ENCODE peak calls at places on chromosomes 2 and 18, in four cellular contexts. J, V, L and D are unnamed samples.
A peak's percentile ranks its signal among the peaks of the same experiment; 100 is the strongest.

GRCh38 chr2:96616535-96616934 is 21.6 kb downstream of the KANSL3 start:
- DNase-seq in V (no peak), L (no peak), J (no peak), D (no peak)

GRCh38 chr2:222440670-222441422 is 16.5 kb downstream of the SGPP2 start:
- DNase-seq in L (peak; percentile 75), J (no peak), V (no peak), D (no peak)

GRCh38 chr18:58842978-58843661 is 21.6 kb upstream of the ZNF532 start:
- DNase-seq in J (no peak), V (no peak), L (no peak), D (no peak)

GRCh38 chr2:33765122-33765521 is 166.0 kb upstream of the FAM98A start:
- DNase-seq in J (peak; percentile 77), V (no peak), L (no peak), D (no peak)

GRCh38 chr2:112646791-112647720 is 1.3 kb downstream of the SLC20A1 start:
- DNase-seq in L (no peak), V (no peak), J (peak; percentile 43), D (no peak)

GRCh38 chr2:55048925-55049793 is 1.1 kb downstream of the RTN4 start:
- DNase-seq in J (peak; percentile 86), L (peak; percentile 70), V (peak; percentile 91), D (peak; percentile 85)

GRCh38 chr2:68742638-68743037 is 8.0 kb downstream of the ARHGAP25 start:
- DNase-seq in V (peak; percentile 7), J (no peak), L (no peak), D (no peak)

GRCh38 chr2:180376076-180376475 is 369.0 kb upstream of the CWC22 start:
- DNase-seq in L (peak; percentile 5), V (no peak), J (no peak), D (no peak)

GRCh38 chr18:43116699-43117294 is 1.3 kb upstream of the RIT2 start:
- DNase-seq in L (no peak), J (no peak), V (no peak), D (no peak)

GRCh38 chr2:118032169-118033013 is 18.5 kb upstream of the CCDC93 start:
- DNase-seq in J (peak; percentile 73), L (peak; percentile 46), V (no peak), D (no peak)

GRCh38 chr2:232411901-232412629 is 5.4 kb downstream of the ALPG start:
- DNase-seq in L (no peak), J (no peak), V (no peak), D (no peak)

GRCh38 chr2:171547256-171547655 is 25.0 kb downstream of the CYBRD1 start:
- DNase-seq in L (no peak), V (no peak), J (no peak), D (no peak)

GRCh38 chr2:263774-264492 is at the start of gene SH3YL1:
- DNase-seq in L (no peak), V (no peak), J (peak; percentile 65), D (peak; percentile 78)

GRCh38 chr18:50282521-50283335 is 1.4 kb upstream of the MBD1 start:
- DNase-seq in V (no peak), L (no peak), J (no peak), D (no peak)

GRCh38 chr2:104878863-104879512 is 25.1 kb downstream of the POU3F3 start:
- DNase-seq in V (no peak), J (no peak), L (no peak), D (no peak)

GRCh38 chr18:8801263-8801901 is 96.0 kb downstream of the MTCL1 start:
- DNase-seq in L (peak; percentile 78), V (no peak), J (no peak), D (no peak)

GRCh38 chr2:217935901-217936684 is 66.7 kb downstream of the TNS1 start:
- DNase-seq in V (no peak), J (peak; percentile 42), L (peak; percentile 38), D (no peak)

GRCh38 chr2:71528221-71528620 is 74.9 kb downstream of the DYSF start:
- DNase-seq in J (no peak), V (no peak), L (no peak), D (no peak)

GRCh38 chr2:80019571-80019970 is 285.0 kb downstream of the LRRTM1 start:
- DNase-seq in L (no peak), J (no peak), V (no peak), D (no peak)

GRCh38 chr18:62741584-62741983 is 26.2 kb downstream of the PHLPP1 start:
- DNase-seq in V (no peak), L (no peak), J (no peak), D (no peak)

GRCh38 chr18:23283933-23284430 is 148.7 kb downstream of the CABLES1 start:
- DNase-seq in J (peak; percentile 97), L (peak; percentile 75), V (no peak), D (no peak)

GRCh38 chr2:50732796-50733195 is 299.1 kb downstream of the NRXN1 start:
- DNase-seq in V (no peak), J (no peak), L (no peak), D (no peak)

GRCh38 chr2:43986600-43986999 is 9.2 kb downstream of the LRPPRC start:
- DNase-seq in V (no peak), L (no peak), J (no peak), D (no peak)

GRCh38 chr2:118059919-118060478 is 28.3 kb upstream of the INSIG2 start:
- DNase-seq in J (no peak), V (no peak), L (peak; percentile 98), D (no peak)

GRCh38 chr2:44731505-44731904 is 210.0 kb upstream of the SIX3 start:
- DNase-seq in L (no peak), J (no peak), V (no peak), D (no peak)

GRCh38 chr2:233165895-233166661 is 85.4 kb upstream of the ATG16L1 start:
- DNase-seq in L (peak; percentile 21), V (peak; percentile 92), J (no peak), D (no peak)

GRCh38 chr2:48946444-48947048 is 191.0 kb upstream of the LHCGR start:
- DNase-seq in L (peak; percentile 40), J (peak; percentile 75), V (no peak), D (no peak)

DNA sequence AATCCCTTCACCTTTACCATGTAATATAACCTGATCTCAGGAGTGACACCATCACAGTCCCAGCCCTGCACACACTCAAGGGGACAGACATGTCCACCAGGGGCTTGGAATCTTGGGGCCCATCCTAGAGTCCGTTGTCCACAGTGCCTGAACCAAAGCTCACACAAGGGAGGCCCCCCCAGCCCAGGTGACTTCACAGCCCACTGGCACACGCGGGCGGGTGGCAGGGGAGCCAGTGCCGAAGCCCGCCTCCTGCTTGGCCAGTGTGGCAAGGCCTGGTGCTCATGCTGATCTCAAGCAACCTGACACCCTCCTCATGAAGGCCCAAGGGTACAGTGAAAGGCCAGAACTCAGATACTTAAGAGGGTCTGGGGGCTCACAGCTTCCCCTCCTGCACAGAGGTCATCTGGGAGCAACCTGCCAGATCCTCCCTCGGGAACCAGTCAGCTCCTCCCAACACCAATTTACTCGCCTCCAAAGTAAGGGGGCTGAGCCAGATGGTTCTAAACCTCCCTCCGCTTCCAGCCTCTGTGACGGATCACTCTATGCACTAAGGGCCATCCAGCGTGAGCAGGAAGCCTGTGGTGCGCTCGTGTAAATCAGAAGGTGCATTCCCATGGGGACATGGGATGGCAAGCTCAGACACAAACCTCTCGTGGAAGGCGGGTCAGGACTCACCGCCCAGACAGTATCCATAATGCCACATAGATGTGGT is 3.2 kb upstream of the RAB17 start:
- DNase-seq in L (no peak), J (no peak), V (no peak), D (no peak)
- TF ChIP-seq CTCF in L (no peak), J (no peak), V (no peak), D (no peak)

GRCh38 chr2:127530245-127531132 is 4.2 kb upstream of the IWS1 start:
- DNase-seq in L (no peak), J (peak; percentile 15), V (no peak), D (no peak)
- TF ChIP-seq CTCF in L (no peak), J (no peak), V (no peak), D (no peak)

GRCh38 chr2:209322041-209322440 is 101.8 kb upstream of the MAP2 start:
- DNase-seq in V (no peak), J (no peak), L (no peak), D (no peak)
- TF ChIP-seq CTCF in V (peak; percentile 19), J (no peak), L (no peak), D (peak; percentile 52)

DNA sequence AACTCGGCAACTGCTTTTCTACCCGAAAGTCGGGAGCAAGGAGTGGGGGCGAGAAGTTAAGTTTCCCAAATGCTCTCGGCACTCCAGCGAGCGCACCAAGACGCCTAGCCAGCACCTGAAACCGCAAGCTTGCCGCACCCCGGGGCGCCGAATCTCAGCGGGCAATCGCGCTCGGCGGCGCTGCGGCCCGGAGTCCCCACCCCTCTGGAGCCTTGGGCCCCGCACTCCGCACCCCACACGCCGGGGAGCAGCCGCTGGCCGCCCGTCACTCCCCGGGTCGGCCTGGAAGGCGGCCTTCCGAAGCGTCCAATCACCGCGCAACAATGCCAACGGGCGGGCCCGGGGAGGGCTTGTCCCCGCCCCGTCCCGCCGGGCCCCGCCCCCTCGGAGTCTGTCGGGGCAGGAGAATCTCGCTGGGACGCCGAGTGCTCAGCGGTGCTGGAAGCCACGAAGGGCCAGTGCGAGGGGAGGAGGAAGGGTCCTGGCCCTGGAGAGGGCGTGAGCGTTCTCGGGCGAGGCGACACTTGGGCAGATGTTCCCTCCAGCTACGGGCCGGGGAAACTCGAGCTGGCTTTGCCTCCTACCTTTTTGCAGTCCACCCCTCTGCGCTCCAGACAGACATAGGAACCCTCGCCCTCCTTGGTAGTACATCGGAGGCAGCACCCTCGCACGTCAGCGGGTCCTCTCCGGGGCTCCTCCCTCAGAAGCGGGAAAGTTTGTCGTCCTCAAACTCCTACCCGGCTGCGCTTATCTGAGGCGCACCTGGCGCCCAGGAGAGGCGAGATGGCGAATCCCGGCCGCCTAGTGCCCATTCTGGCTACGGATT is 1.1 kb upstream of the ZBTB7C start:
- DNase-seq in L (peak; percentile 73), V (peak; percentile 94), J (peak; percentile 94), D (peak; percentile 92)
- TF ChIP-seq CTCF in L (no peak), V (no peak), J (no peak), D (no peak)

DNA sequence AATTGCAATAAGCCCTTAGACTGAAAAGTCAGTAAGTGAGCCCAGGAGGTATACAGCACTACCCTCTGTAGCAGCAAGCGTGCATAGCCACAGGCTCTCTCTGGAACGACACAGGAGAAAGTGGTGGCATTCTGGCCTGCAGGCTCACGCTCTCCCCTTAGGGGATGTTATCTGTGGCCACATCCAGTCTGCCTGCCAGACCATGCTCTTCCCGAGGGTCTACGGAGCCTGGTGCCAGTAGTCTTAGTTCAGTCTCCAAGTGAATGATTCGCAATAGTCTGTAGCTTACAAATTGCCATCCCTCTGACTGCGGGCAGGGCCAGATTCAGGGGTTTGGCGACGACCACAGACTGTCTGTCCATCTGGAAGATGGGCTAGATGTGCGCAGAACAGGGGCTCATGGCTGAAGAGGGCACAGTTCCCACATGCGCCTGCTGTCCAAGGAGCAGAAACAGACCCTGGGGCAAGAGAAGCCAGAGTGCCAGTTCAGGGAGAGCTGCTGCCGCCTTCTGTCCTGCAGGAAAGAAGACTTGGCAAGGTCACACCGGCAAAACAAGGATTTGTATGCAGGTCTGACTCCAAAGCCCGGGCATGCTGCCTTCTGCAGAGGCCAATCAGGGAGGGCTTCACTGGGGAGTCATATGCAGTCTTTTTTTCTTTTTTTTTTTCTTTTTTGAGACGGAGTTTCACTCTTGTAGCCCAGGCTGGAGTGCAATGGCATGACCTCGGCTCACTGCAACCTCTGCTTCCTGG is 3.5 kb upstream of the KLF11 start:
- DNase-seq in V (no peak), J (no peak), L (peak; percentile 55), D (no peak)
- TF ChIP-seq CTCF in V (no peak), J (no peak), L (no peak), D (no peak)

GRCh38 chr2:238835726-238836301 is 12.1 kb upstream of the TWIST2 start:
- DNase-seq in J (peak; percentile 60), L (no peak), V (no peak), D (peak; percentile 58)
- TF ChIP-seq CTCF in J (peak; percentile 60), L (peak; percentile 31), V (peak; percentile 10), D (peak; percentile 39)